ENCODE peak calls at places on chromosomes 16 and 17, in eight cellular contexts. W is CD4-positive, CD25-positive, alpha-beta regulatory T cell; J is cardiac muscle cell; U is RWPE2; S is SJCRH30; N is heart right ventricle; R is mucosa of descending colon; L is effector memory CD4-positive, alpha-beta T cell. C is an unnamed sample. For H3K36me3, the result is how much of the 10 kb centered on the place peaks cover.

GRCh38 chr17:40344321-40345160 is 20.0 kb downstream of the GJD3 start:
- DNase-seq in W (no peak), J (no peak), U (no peak), S (no peak), N (no peak), R (no peak), L (no peak), C (no peak)

GRCh38 chr17:67994827-67995567 is 1.3 kb downstream of the C17orf58 start:
- DNase-seq in W (no peak), J (peak), U (no peak), S (no peak), N (no peak), R (no peak), L (no peak), C (no peak)

GRCh38 chr16:18809165-18809564 is 7.8 kb upstream of the ARL6IP1 start:
- DNase-seq in W (no peak), J (no peak), U (no peak), S (no peak), N (no peak), R (no peak), L (no peak), C (no peak)

GRCh38 chr17:77312061-77312684 is 171.4 kb downstream of the SEC14L1 start:
- DNase-seq in W (no peak), J (no peak), U (peak), S (no peak), N (no peak), R (no peak), L (no peak), C (peak)

GRCh38 chr17:28327031-28327607 is 8.1 kb downstream of the TMEM97 start:
- DNase-seq in W (no peak), J (no peak), U (no peak), S (no peak), N (no peak), R (no peak), L (no peak), C (no peak)

GRCh38 chr17:55037828-55038227 is 69.3 kb downstream of the STXBP4 start:
- DNase-seq in W (no peak), J (no peak), U (no peak), S (no peak), N (no peak), R (no peak), L (no peak), C (no peak)

GRCh38 chr17:39739020-39739884 is 1.5 kb downstream of the GRB7 start:
- DNase-seq in W (no peak), J (no peak), U (peak), S (no peak), N (no peak), R (peak), L (no peak), C (no peak)

GRCh38 chr17:76427457-76428231 is 25.3 kb downstream of the UBE2O start:
- DNase-seq in W (no peak), J (peak), U (no peak), S (no peak), N (no peak), R (peak), L (no peak), C (no peak)

GRCh38 chr16:57021693-57022092 is 32.3 kb downstream of the NLRC5 start:
- DNase-seq in W (no peak), J (no peak), U (no peak), S (no peak), N (no peak), R (no peak), L (no peak), C (no peak)
- H3K36me3 ChIP-seq in W (half or more), J (under half), U (under half), S (under half), N (under half), R (under half), L (half or more), C (under half)

GRCh38 chr17:64217249-64217652 is 45.8 kb downstream of the TEX2 start:
- DNase-seq in W (no peak), J (no peak), U (no peak), S (no peak), N (no peak), R (no peak), L (no peak), C (no peak)

GRCh38 chr17:64216385-64217248 is 46.4 kb downstream of the TEX2 start:
- DNase-seq in W (no peak), J (peak), U (no peak), S (peak), N (peak), R (peak), L (no peak), C (peak)

GRCh38 chr17:64221679-64222078 is 41.4 kb downstream of the TEX2 start:
- DNase-seq in W (no peak), J (no peak), U (no peak), S (no peak), N (no peak), R (no peak), L (no peak), C (no peak)

GRCh38 chr17:64218066-64218465 is 45.0 kb downstream of the TEX2 start:
- DNase-seq in W (peak), J (no peak), U (no peak), S (no peak), N (no peak), R (no peak), L (no peak), C (no peak)

DNA sequence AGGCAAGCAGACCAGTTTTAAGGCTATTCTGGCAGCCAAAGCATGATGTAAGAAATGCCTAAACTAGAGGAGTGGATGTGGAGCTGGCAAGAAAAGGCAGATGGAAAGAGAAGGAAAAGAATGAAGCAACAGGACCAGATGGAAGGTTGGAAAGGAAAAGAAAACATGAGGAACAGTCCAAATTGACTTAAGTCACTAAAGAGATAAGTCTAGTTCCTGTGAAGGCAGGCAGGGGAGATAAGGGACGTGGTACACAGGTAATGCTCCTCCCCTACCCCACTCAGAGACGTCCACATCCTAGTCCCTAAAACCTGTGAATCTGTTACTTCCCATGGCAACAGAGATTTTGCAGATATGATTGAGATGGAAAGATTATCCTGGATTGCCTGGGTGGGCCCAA is 43.5 kb downstream of the TEX2 start:
- DNase-seq in W (no peak), J (no peak), U (no peak), S (no peak), N (no peak), R (no peak), L (no peak), C (no peak)
- H3K36me3 ChIP-seq in W (under half), J (under half), U (under half), S (under half), N (under half), R (under half), L (under half), C (under half)

DNA sequence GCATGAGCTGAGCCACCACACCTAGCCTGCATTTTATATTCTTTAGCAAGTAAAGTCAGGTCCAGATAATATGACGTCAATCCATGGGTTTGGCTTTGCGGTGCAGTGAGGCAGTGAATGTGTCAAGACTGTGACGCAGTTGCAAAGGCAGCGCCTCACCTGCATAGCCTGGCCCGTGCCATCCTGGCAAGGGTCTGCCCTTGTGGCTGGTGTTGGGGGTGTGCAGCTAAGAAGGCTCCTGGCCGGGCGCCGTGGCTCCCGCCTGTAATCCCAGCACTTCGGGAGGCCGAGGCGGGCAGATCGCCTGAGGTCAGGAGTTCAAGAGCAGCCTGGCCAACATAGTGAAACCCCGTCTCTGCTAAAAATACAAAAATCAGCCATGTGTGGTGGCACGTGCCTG is 7.0 kb downstream of the PDF start:
- DNase-seq in W (no peak), J (no peak), U (no peak), S (no peak), N (no peak), R (no peak), L (no peak), C (no peak)
- H3K36me3 ChIP-seq in W (half or more), J (half or more), U (half or more), S (under half), N (half or more), R (under half), L (half or more), C (under half)

DNA sequence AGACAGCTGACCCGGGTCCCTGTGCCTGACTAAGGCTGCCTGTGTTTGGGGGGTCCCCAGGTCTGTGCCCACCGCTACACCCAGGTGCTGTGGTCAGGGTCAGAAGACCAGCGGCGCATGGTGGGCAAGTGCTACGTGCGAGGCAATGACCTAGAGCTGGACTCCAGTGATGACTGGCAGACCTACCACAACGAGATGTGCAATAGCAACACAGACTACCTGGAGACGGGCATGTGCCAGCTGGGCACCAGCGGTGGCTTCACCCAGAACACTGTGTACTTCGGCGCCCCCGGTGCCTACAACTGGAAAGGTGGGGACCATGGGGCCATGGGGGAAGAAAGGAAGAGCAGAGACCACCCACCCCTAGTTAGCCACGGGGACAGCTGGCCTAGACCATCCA is 12.1 kb downstream of the ITGA3 start:
- DNase-seq in W (no peak), J (no peak), U (no peak), S (no peak), N (no peak), R (no peak), L (no peak), C (peak)
- H3K36me3 ChIP-seq in W (under half), J (under half), U (half or more), S (under half), N (under half), R (under half), L (under half), C (under half)

GRCh38 chr17:82922646-82923045 is 82.8 kb upstream of the ZNF750 start:
- DNase-seq in W (no peak), J (no peak), U (no peak), S (no peak), N (no peak), R (no peak), L (no peak), C (peak)

GRCh38 chr17:82925336-82925735 is 85.5 kb upstream of the ZNF750 start:
- DNase-seq in W (no peak), J (no peak), U (no peak), S (no peak), N (no peak), R (no peak), L (no peak), C (no peak)

GRCh38 chr17:82924812-82925211 is 85.0 kb upstream of the ZNF750 start:
- DNase-seq in W (no peak), J (no peak), U (no peak), S (no peak), N (no peak), R (no peak), L (no peak), C (no peak)

GRCh38 chr17:82923366-82924113 is 83.7 kb upstream of the ZNF750 start:
- DNase-seq in W (no peak), J (no peak), U (no peak), S (peak), N (no peak), R (no peak), L (no peak), C (no peak)

DNA sequence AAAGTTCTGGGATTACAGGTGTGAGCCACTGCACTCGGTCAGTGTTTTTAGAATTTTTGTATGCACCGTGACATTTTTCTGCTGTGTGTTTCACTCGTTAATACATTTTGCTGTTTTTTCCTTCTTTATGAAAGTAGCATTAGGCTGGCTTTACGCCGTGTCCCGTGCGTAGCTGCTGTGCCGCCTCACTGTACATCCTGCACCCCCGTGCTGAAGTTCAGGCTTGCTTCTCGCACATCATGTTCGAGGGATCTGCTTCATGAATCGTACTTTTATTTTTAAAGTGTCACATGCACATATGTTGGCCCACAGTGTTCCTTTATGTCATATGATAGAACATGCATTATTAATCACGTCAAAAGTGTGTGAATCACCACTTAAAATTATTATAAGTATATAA is 84.4 kb upstream of the ZNF750 start:
- DNase-seq in W (no peak), J (no peak), U (no peak), S (no peak), N (no peak), R (no peak), L (no peak), C (no peak)
- H3K36me3 ChIP-seq in W (under half), J (under half), U (under half), S (half or more), N (half or more), R (under half), L (half or more), C (under half)

GRCh38 chr17:8480011-8480976 is 44.6 kb downstream of the NDEL1 start:
- DNase-seq in W (no peak), J (no peak), U (no peak), S (no peak), N (no peak), R (no peak), L (no peak), C (no peak)
- H3K36me3 ChIP-seq in W (under half), J (half or more), U (half or more), S (under half), N (half or more), R (under half), L (under half), C (under half)

GRCh38 chr17:80363518-80364090 is 51.4 kb upstream of the ENDOV start:
- DNase-seq in W (no peak), J (no peak), U (peak), S (no peak), N (no peak), R (no peak), L (no peak), C (peak)

GRCh38 chr17:80362428-80363119 is 52.4 kb upstream of the ENDOV start:
- DNase-seq in W (no peak), J (peak), U (no peak), S (no peak), N (peak), R (no peak), L (no peak), C (no peak)

GRCh38 chr17:80364091-80364691 is 50.8 kb upstream of the ENDOV start:
- DNase-seq in W (no peak), J (peak), U (peak), S (peak), N (no peak), R (peak), L (no peak), C (no peak)

GRCh38 chr17:80361495-80362220 is 53.3 kb upstream of the ENDOV start:
- DNase-seq in W (no peak), J (peak), U (no peak), S (peak), N (no peak), R (no peak), L (peak), C (no peak)

DNA sequence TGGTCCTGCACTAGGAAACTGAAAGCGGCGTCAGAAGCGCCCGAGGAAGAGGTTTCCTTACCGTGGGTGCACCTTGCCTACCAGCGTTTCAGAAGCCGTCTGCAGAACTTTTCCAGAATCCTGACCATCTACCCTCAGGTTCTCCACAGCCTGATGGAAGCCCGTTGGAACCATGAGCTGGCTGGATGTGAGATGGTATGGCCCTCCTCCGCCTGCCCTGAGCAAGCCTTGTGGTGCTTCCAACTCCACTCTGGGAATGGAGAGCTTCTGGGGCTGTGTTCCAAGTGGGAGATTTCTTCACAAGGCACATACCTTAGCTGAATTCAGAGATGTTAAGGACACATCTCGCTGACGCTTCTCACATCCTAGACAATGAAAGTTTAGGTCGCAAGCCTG is 51.8 kb upstream of the ENDOV start:
- DNase-seq in W (no peak), J (peak), U (no peak), S (no peak), N (no peak), R (no peak), L (no peak), C (peak)
- H3K36me3 ChIP-seq in W (half or more), J (under half), U (half or more), S (under half), N (half or more), R (under half), L (half or more), C (under half)

DNA sequence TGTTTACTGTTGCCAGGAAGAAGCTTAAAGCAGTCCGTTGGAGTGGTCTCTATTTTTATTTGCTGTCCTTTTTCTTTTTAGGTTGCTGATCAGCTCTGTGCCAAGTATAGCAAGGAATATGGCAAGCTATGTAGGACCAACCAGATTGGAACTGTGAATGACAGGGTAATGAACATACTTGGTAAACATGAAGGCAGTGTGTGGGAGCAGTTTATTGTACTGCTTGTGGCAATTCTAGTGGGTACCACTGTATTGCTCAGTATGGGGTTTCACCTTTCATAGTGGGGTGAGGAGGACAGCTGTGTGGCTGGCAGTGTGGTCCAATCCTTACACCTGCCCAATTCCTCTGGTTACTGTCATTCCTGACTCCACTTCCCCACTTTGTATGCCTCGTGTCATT is 25.3 kb downstream of the IST1 start:
- DNase-seq in W (no peak), J (no peak), U (no peak), S (no peak), N (no peak), R (no peak), L (no peak), C (no peak)
- H3K36me3 ChIP-seq in W (half or more), J (half or more), U (half or more), S (half or more), N (half or more), R (under half), L (half or more), C (half or more)